ENCODE peak calls at places on chromosomes 2 and 18, in seven cellular contexts. D, U, W, Q, N, Z and R are unnamed samples. For H3K4me1 and H3K27me3, the result is how much of the 10 kb centered on the place peaks cover.

GRCh38 chr2:112712903-112713584 is 7.8 kb upstream of the NT5DC4 start:
- DNase-seq in D (no peak), U (no peak), W (no peak), Q (no peak), N (no peak), Z (no peak), R (no peak)

GRCh38 chr2:144114761-144115160 is 405.2 kb downstream of the ZEB2 start:
- DNase-seq in D (no peak), U (no peak), W (no peak), Q (no peak), N (no peak), Z (no peak), R (no peak)

GRCh38 chr2:6958616-6959235 is 41.5 kb downstream of the RNF144A start:
- DNase-seq in D (no peak), U (no peak), W (no peak), Q (no peak), N (no peak), Z (no peak), R (peak)

GRCh38 chr18:2609604-2610003 is 38.2 kb downstream of the NDC80 start:
- DNase-seq in D (no peak), U (no peak), W (no peak), Q (no peak), N (no peak), Z (no peak), R (no peak)

GRCh38 chr2:76849086-76849485 is 673.1 kb downstream of the LRRTM4 start:
- DNase-seq in D (no peak), U (no peak), W (no peak), Q (no peak), N (no peak), Z (no peak), R (no peak)

GRCh38 chr2:152228215-152228614 is 52.7 kb upstream of the STAM2 start:
- DNase-seq in D (no peak), U (no peak), W (no peak), Q (no peak), N (no peak), Z (no peak), R (no peak)

GRCh38 chr2:37790462-37790861 is 119.0 kb upstream of the CDC42EP3 start:
- DNase-seq in D (no peak), U (no peak), W (no peak), Q (no peak), N (no peak), Z (no peak), R (no peak)

GRCh38 chr18:41324020-41324791 is 630.8 kb upstream of the PIK3C3 start:
- DNase-seq in D (no peak), U (no peak), W (no peak), Q (no peak), N (no peak), Z (no peak), R (no peak)

GRCh38 chr2:90069290-90069894 is 1377.9 kb downstream of the RPIA start:
- DNase-seq in D (peak), U (no peak), W (peak), Q (peak), N (peak), Z (no peak), R (no peak)

DNA sequence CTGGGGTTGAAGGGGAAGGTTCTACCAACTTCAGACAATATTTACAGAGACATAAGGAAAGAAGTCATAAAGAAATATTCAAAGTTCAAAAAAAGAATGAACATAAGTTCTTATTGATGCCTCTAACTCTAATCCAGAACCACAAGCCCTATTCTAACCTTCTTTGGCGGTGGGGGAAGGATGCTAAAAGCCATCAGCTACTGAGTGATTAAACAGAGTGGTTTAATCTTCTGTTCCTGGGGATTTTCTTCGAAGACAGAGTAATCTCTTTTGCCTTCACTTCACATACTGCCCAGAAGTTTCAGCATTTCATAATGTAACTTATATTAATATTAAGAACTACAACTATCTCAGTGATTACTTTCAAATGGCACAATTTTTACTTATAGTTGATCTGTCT is 51.2 kb upstream of the TXNDC2 start:
- DNase-seq in D (no peak), U (no peak), W (no peak), Q (no peak), N (no peak), Z (no peak), R (no peak)
- H3K4me1 ChIP-seq in D (under half), U (under half), W (under half), Q (under half), N (under half), Z (under half), R (under half)

DNA sequence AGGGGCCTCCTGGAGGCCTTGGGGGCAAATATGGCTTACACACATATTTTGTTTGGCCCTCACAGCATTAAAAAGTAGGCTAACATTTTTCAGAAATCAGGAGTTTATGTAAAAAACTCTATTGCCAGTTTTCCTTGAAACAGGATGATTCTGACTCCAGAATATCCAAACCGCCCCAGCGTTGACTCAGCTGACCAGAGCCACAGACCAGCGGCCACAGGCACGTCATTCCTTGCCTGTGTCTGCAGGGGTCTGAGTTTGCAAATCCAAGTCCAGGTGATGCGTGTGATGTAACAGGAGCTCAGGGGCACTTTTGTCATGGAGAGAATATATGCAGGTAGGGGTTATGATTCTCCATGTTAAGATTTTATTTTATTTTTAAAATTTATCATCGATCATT is 79.4 kb upstream of the ALKAL2 start:
- DNase-seq in D (no peak), U (no peak), W (no peak), Q (no peak), N (no peak), Z (no peak), R (no peak)
- H3K27me3 ChIP-seq in D (under half), U (under half), W (under half), Q (under half), N (under half), Z (under half), R (under half)

DNA sequence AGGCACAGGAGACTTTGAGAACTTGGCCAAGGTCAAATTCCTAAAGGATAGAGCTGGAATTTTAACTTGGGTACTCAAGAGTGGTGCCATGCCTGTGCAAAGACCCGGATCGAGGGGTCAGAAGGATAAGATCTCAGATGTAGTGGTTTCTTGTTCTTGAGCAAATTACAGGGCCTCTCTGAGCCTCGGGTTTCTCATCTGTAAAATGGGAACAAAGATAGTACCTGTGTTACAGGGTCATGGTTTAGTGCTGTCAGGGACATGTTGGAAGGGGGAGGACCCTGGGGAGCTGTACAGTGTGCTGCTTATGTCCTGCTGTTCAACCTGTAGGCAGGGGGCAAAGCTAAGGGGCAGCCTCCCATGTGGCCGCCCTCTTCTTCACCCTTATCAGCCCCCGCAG is 173.5 kb upstream of the HAAO start:
- DNase-seq in D (no peak), U (no peak), W (no peak), Q (no peak), N (no peak), Z (no peak), R (no peak)
- H3K4me1 ChIP-seq in D (under half), U (half or more), W (half or more), Q (under half), N (under half), Z (under half), R (under half)

DNA sequence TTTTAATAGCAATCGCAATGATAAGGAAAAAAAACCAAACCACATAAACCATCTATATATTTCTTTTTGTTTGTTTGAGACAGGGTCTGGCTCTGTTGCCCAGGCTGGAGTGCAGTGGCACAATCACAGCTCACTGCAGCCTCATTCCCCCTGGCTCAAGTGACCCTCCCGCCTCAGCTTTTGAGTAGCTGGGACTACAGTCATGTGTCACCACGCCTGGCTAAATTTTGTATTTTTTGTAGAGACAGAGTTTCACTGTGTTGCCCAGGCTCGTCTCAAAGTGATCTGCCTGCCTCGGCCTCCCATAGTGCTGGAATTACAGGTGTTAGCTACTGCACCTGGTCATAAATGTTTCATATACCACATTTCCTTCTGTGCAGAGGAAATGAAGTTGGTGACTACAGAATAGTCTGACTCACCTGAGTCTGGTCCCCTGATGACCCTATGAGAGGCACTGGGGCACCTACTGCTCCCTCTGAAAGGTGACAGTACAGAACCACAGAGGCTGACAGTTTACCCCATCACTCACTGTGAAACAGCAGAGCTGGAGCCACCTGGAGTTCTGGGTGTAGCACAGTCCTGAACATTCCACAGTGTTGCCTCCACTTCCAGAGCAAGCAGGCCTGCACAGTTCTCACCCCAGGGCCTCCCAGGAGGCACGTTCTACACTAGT is 183.7 kb upstream of the PXDN start:
- DNase-seq in D (no peak), U (no peak), W (no peak), Q (no peak), N (no peak), Z (no peak), R (no peak)
- H3K27me3 ChIP-seq in D (under half), U (under half), W (under half), Q (under half), N (under half), Z (under half), R (under half)

DNA sequence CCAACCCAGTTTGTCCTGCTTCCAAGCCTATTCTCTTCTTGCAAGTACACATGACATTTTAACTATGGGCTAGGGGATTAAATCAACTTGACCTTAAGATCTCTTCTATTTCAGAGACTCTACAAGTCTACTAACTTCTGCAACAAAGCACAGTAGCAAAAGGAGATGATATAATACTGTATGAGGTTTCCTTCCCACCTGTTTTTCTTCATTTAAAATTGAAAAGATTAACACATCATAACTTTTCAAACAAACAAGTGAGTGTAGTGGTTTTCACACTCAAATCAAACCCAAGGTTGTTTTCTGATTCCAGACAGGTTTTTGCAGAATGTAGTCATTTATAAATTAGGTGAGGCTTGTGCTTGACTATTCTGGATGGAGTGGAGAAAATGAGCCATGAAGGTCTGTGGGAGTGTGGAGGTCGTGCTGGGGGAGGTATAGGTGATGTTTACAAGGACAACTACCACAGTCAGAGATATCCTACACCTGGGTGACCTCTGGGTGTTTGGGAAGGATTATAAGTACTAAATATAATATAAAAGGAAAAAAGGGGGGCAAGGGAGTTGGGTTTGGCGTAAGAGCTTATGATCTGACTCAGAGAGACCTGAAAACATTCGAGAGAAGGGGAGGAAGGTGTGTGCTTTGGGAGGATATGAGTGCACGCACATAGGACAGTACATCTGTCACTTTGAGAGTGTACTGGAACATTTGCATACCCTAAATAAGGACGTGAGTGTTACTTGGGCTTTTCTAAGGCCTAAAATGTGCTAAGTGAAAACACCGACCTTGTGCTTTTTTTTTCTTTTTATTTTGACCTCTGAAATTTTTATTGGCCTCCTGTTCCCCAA is 57.2 kb downstream of the CD28 start:
- DNase-seq in D (no peak), U (no peak), W (no peak), Q (no peak), N (no peak), Z (no peak), R (no peak)
- H3K4me1 ChIP-seq in D (under half), U (under half), W (under half), Q (under half), N (under half), Z (under half), R (under half)